ENCODE peak calls at places on chromosomes 16 and 17, in nine cellular contexts. T is dorsolateral prefrontal cortex; P is HCEC 1CT; O is WTC11; M is stimulated activated CD4-positive, alpha-beta T cell treated with anti-CD3 and anti-CD28 coated beads, Interleukin-12 subunit alpha, Interleukin-12 subunit beta, amount 100 ng/mL, for 48 hours; G is iPS-NIHi11; B is A172; A is brain microvascular endothelial cell; H is activated CD4-positive, alpha-beta T cell treated with anti-CD3 and anti-CD28 coated beads, Interleukin-2, amount 50 U/mL, for 48 hours. V is an unnamed sample.

GRCh38 chr16:56994311-56994710 is 5.0 kb downstream of the NLRC5 start:
- DNase-seq in T (no peak), P (no peak), O (no peak), M (no peak), G (no peak), B (no peak), A (no peak), H (no peak), V (no peak)

GRCh38 chr17:5370411-5370810 is 49.1 kb downstream of the NUP88 start:
- DNase-seq in T (no peak), P (no peak), O (no peak), M (no peak), G (no peak), B (no peak), A (no peak), H (no peak), V (no peak)

GRCh38 chr17:59287452-59287851 is 44.0 kb upstream of the YPEL2 start:
- DNase-seq in T (no peak), P (peak; percentile 74), O (no peak), M (no peak), G (no peak), B (peak; percentile 76), A (peak; percentile 6), H (no peak), V (no peak)

GRCh38 chr16:55389426-55390073 is 65.5 kb downstream of the IRX6 start:
- DNase-seq in T (no peak), P (no peak), O (no peak), M (no peak), G (no peak), B (no peak), A (no peak), H (no peak), V (no peak)

GRCh38 chr17:15393414-15393813 is 52.0 kb upstream of the TEKT3 start:
- DNase-seq in T (no peak), P (no peak), O (no peak), M (no peak), G (no peak), B (no peak), A (no peak), H (no peak), V (no peak)

GRCh38 chr17:50835563-50836231 is at the start of gene WFIKKN2:
- DNase-seq in T (no peak), P (no peak), O (no peak), M (no peak), G (no peak), B (no peak), A (no peak), H (no peak), V (no peak)

GRCh38 chr17:19876524-19877161 is 8.9 kb upstream of the ULK2 start:
- DNase-seq in T (no peak), P (no peak), O (no peak), M (peak; percentile 14), G (no peak), B (no peak), A (no peak), H (peak; percentile 43), V (peak; percentile 26)

GRCh38 chr16:69839240-69839688 is 77.1 kb downstream of the WWP2 start:
- DNase-seq in T (peak; percentile 55), P (no peak), O (no peak), M (no peak), G (no peak), B (no peak), A (no peak), H (no peak), V (peak; percentile 13)

GRCh38 chr16:47523342-47524006 is 62.3 kb downstream of the PHKB start:
- DNase-seq in T (no peak), P (no peak), O (no peak), M (no peak), G (no peak), B (no peak), A (no peak), H (no peak), V (no peak)

GRCh38 chr17:55005520-55005919 is 37.0 kb downstream of the STXBP4 start:
- DNase-seq in T (no peak), P (peak; percentile 23), O (peak; percentile 30), M (peak; percentile 8), G (peak; percentile 19), B (peak; percentile 5), A (peak; percentile 46), H (no peak), V (no peak)

GRCh38 chr17:57662644-57663308 is 82.3 kb downstream of the CCDC182 start:
- DNase-seq in T (peak; percentile 99), P (peak; percentile 99), O (peak; percentile 98), M (peak; percentile 6), G (peak; percentile 97), B (peak; percentile 99), A (peak; percentile 98), H (peak; percentile 46), V (peak; percentile 98)

GRCh38 chr16:4317471-4318170 is 1.8 kb downstream of the GLIS2 start:
- DNase-seq in T (no peak), P (no peak), O (no peak), M (no peak), G (peak; percentile 23), B (peak; percentile 85), A (no peak), H (no peak), V (no peak)

GRCh38 chr16:55133654-55134053 is 190.3 kb upstream of the IRX6 start:
- DNase-seq in T (no peak), P (no peak), O (peak; percentile 34), M (no peak), G (peak; percentile 47), B (no peak), A (no peak), H (no peak), V (no peak)

GRCh38 chr17:38727661-38728220 is 2.4 kb upstream of the CISD3 start:
- DNase-seq in T (no peak), P (no peak), O (no peak), M (peak; percentile 80), G (no peak), B (no peak), A (no peak), H (peak; percentile 89), V (no peak)

GRCh38 chr17:75827291-75828050 is 16.7 kb downstream of the UNC13D start:
- DNase-seq in T (no peak), P (peak; percentile 43), O (peak; percentile 91), M (peak; percentile 73), G (peak; percentile 92), B (no peak), A (peak; percentile 56), H (peak; percentile 71), V (peak; percentile 64)

GRCh38 chr16:23510154-23510914 is at the start of gene GGA2:
- DNase-seq in T (peak; percentile 75), P (peak; percentile 74), O (peak; percentile 76), M (peak; percentile 72), G (peak; percentile 94), B (peak; percentile 61), A (peak; percentile 69), H (peak; percentile 83), V (peak; percentile 75)

GRCh38 chr17:35044181-35044580 is 19.3 kb downstream of the RFFL start:
- DNase-seq in T (no peak), P (no peak), O (no peak), M (no peak), G (no peak), B (no peak), A (no peak), H (no peak), V (no peak)

GRCh38 chr17:63626551-63627228 is 4.5 kb downstream of the MAP3K3 start:
- DNase-seq in T (no peak), P (no peak), O (no peak), M (no peak), G (no peak), B (no peak), A (no peak), H (no peak), V (no peak)

GRCh38 chr16:20862162-20862960 is 37.8 kb downstream of the DCUN1D3 start:
- DNase-seq in T (no peak), P (no peak), O (no peak), M (no peak), G (no peak), B (no peak), A (no peak), H (no peak), V (no peak)

GRCh38 chr17:42553161-42553818 is 567 bp downstream of the HSD17B1 start:
- DNase-seq in T (no peak), P (no peak), O (peak; percentile 58), M (no peak), G (no peak), B (no peak), A (no peak), H (no peak), V (no peak)

GRCh38 chr16:1890024-1890700 is 18.2 kb upstream of the MEIOB start:
- DNase-seq in T (no peak), P (no peak), O (no peak), M (no peak), G (no peak), B (no peak), A (no peak), H (no peak), V (no peak)

GRCh38 chr17:71959129-71959528 is 161.7 kb upstream of the SOX9 start:
- DNase-seq in T (no peak), P (no peak), O (no peak), M (no peak), G (no peak), B (peak; percentile 19), A (no peak), H (no peak), V (no peak)

GRCh38 chr16:22370038-22370541 is 4.3 kb downstream of the CDR2 start:
- DNase-seq in T (no peak), P (peak; percentile 95), O (no peak), M (no peak), G (no peak), B (no peak), A (no peak), H (no peak), V (no peak)